ENCODE peak calls at places on chromosomes 1 and 21, in eight cellular contexts. H is A549, R is bronchial epithelial cell, F is K562, I is epithelial cell of esophagus, B is upper lobe of right lung, X is fibroblast of mammary gland, E is mucosa of descending colon. M is an unnamed sample.

GRCh38 chr1:151992345-151993083 is 1.1 kb downstream of the S100A10 start:
- DNase-seq in H (peak), R (peak), F (peak), I (peak), B (peak), X (peak), E (peak), M (no peak)

GRCh38 chr21:16193758-16194606 is 464.2 kb downstream of the USP25 start:
- DNase-seq in H (peak), R (peak), F (no peak), I (peak), B (peak), X (peak), E (no peak), M (peak)

GRCh38 chr1:236273358-236273757 is 8.4 kb downstream of the ERO1B start:
- DNase-seq in H (no peak), R (peak), F (no peak), I (peak), B (no peak), X (no peak), E (no peak), M (no peak)

GRCh38 chr21:45363921-45364463 is 41.0 kb upstream of the COL18A1 start:
- DNase-seq in H (peak), R (peak), F (peak), I (peak), B (no peak), X (peak), E (peak), M (peak)

GRCh38 chr1:7043232-7043549 is 257.9 kb downstream of the CAMTA1 start:
- DNase-seq in H (no peak), R (no peak), F (no peak), I (no peak), B (no peak), X (no peak), E (no peak), M (no peak)

GRCh38 chr1:25033828-25034451 is 103.9 kb upstream of the RUNX3 start:
- DNase-seq in H (no peak), R (no peak), F (no peak), I (no peak), B (peak), X (no peak), E (peak), M (peak)

GRCh38 chr1:55124470-55124869 is 85.1 kb downstream of the PCSK9 start:
- DNase-seq in H (no peak), R (peak), F (no peak), I (peak), B (no peak), X (no peak), E (no peak), M (peak)

GRCh38 chr1:56964349-56964748 is 1.5 kb downstream of the C8B start:
- DNase-seq in H (no peak), R (no peak), F (no peak), I (no peak), B (no peak), X (no peak), E (no peak), M (no peak)

GRCh38 chr1:171715813-171716251 is 26.0 kb downstream of the VAMP4 start:
- DNase-seq in H (peak), R (peak), F (no peak), I (no peak), B (no peak), X (peak), E (no peak), M (peak)

GRCh38 chr21:46063734-46064680 is 33.9 kb upstream of the COL6A2 start:
- DNase-seq in H (no peak), R (no peak), F (no peak), I (no peak), B (peak), X (no peak), E (no peak), M (no peak)

GRCh38 chr1:229209816-229210215 is 61.1 kb upstream of the RAB4A start:
- DNase-seq in H (no peak), R (no peak), F (no peak), I (no peak), B (no peak), X (peak), E (no peak), M (no peak)

GRCh38 chr1:35847935-35848565 is 35.0 kb upstream of the AGO1 start:
- DNase-seq in H (no peak), R (no peak), F (no peak), I (no peak), B (no peak), X (no peak), E (no peak), M (no peak)

GRCh38 chr1:228793032-228793431 is 57.8 kb downstream of the RHOU start:
- DNase-seq in H (no peak), R (no peak), F (no peak), I (no peak), B (no peak), X (no peak), E (no peak), M (no peak)

GRCh38 chr1:244347942-244348341 is 103.8 kb downstream of the ADSS2 start:
- DNase-seq in H (no peak), R (no peak), F (no peak), I (no peak), B (no peak), X (peak), E (no peak), M (no peak)

GRCh38 chr21:37562920-37563640 is 196.5 kb downstream of the DYRK1A start:
- DNase-seq in H (no peak), R (no peak), F (peak), I (no peak), B (peak), X (peak), E (peak), M (peak)

GRCh38 chr1:184158911-184159701 is 107.6 kb downstream of the TSEN15 start:
- DNase-seq in H (no peak), R (peak), F (no peak), I (peak), B (no peak), X (peak), E (no peak), M (peak)

GRCh38 chr1:55050283-55050682 is 10.9 kb downstream of the PCSK9 start:
- DNase-seq in H (no peak), R (no peak), F (no peak), I (peak), B (no peak), X (peak), E (no peak), M (no peak)

GRCh38 chr1:59568158-59568935 is 246.4 kb upstream of the HOOK1 start:
- DNase-seq in H (peak), R (peak), F (no peak), I (peak), B (no peak), X (no peak), E (no peak), M (no peak)
- TF ChIP-seq CTCF in H (no peak), R (peak), F (no peak), I (peak), B (no peak), X (no peak), E (no peak), M (no peak)

DNA sequence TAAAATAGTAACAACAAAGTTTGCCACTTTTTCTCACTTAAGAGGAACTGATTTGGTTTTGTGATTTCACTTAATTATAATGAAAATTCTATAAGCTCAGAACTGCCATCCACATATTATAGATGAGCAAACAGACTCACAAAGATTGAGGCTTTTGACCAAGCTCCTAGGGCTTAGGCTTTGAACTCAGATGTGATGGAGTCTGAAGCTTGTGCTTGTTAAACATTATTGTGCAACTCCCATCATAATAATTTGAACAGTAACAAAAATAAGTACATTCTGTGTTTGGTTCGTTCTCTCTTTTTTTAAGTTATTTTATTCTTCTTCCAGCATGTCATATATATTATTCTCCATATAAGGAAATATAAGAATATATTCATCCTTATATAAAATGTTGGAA is 403.4 kb downstream of the PTPRC start:
- DNase-seq in H (no peak), R (no peak), F (no peak), I (no peak), B (no peak), X (no peak), E (no peak), M (no peak)
- H3K4me3 ChIP-seq in H (no peak), R (no peak), F (no peak), I (no peak), B (no peak), X (no peak), E (no peak), M (no peak)

DNA sequence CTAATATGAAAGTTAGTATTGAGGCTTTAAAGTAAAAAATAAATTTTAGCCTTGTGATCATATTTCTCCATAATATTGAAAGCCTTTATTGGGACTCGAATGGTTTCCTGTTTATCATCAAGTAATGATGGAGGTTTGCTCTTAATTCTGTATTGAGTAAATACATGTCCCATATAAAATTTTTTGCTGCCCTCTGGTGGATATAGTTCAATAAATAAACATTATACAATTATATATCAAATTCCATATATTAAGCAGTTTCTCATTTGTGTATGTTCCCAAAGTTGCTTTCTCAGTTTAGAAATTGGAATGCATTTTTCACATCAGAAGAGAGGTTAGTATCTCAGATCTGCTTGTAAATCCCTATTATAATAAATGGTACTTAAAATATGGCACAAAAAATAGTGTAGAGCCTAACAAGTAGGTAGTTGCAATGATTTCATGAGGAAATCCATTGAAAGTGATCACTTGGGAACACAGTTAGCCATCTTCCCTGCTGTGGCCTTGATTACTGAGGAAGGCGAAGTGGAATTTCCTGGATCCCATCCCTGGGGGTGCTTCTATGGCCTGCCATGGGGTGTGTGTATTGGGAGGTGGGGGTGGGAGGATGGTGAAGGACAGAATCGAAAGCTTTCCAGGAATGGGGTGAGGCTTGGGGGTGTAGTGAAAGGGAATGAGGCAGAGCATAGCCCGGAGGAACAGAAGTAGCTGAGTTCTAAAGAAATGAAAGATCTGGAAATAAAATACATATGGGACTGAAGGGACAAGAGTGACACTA is 84.1 kb upstream of the C21orf91 start:
- DNase-seq in H (no peak), R (peak), F (no peak), I (peak), B (no peak), X (peak), E (no peak), M (peak)
- TF ChIP-seq CTCF in H (no peak), R (no peak), F (peak), I (peak), B (peak), X (no peak), E (no peak), M (no peak)

DNA sequence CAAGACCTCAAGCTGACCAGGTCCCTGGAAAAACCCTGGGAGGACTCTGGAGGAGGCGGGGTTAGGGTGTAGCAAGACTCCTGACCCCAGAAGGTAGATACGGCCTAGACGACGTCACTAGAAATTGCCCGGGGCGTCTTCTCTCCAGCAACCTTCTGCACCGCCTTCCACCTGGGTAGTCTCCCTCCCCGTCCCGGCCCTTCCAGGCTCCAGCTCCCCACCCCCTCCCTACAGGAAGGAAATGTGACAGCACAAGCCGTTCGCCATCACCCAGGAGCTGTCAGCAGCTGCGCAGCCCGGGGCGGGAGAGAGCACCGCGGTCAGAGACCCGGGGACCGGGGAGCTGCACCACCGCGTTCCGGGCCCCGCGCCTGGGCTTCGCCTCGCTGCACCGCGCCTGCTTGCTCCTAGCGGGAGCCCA is 20.0 kb downstream of the SERTAD4 start:
- DNase-seq in H (no peak), R (no peak), F (peak), I (no peak), B (peak), X (no peak), E (peak), M (no peak)
- H3K4me3 ChIP-seq in H (no peak), R (no peak), F (no peak), I (no peak), B (peak), X (no peak), E (no peak), M (no peak)

GRCh38 chr1:179104851-179105250 is 23.0 kb downstream of the TOR3A start:
- DNase-seq in H (no peak), R (no peak), F (no peak), I (no peak), B (no peak), X (no peak), E (no peak), M (no peak)

GRCh38 chr1:179103999-179104398 is 22.1 kb downstream of the TOR3A start:
- DNase-seq in H (no peak), R (no peak), F (no peak), I (no peak), B (no peak), X (no peak), E (no peak), M (no peak)

GRCh38 chr1:179108644-179109043 is 26.8 kb downstream of the TOR3A start:
- DNase-seq in H (no peak), R (no peak), F (no peak), I (no peak), B (no peak), X (no peak), E (no peak), M (no peak)

GRCh38 chr1:179107706-179108629 is 26.1 kb downstream of the TOR3A start:
- DNase-seq in H (no peak), R (no peak), F (no peak), I (no peak), B (no peak), X (no peak), E (no peak), M (no peak)

GRCh38 chr1:179105393-179105792 is 23.5 kb downstream of the TOR3A start:
- DNase-seq in H (peak), R (peak), F (peak), I (peak), B (no peak), X (no peak), E (no peak), M (peak)
- TF ChIP-seq CTCF in H (peak), R (peak), F (peak), I (peak), B (peak), X (peak), E (no peak), M (peak)

M was measured in GM12865.